ENCODE peak calls at places on chromosomes 12 and 14, in six cellular contexts. D, A, M, U, J and G are unnamed samples.

GRCh38 chr12:14696265-14696741 is at the start of gene GUCY2C:
- DNase-seq in A (no peak), J (no peak), M (no peak), D (no peak), U (no peak), G (no peak)

GRCh38 chr12:92408072-92408900 is 262.6 kb upstream of the BTG1 start:
- DNase-seq in D (peak; percentile 51), U (peak; percentile 44), A (peak; percentile 66), M (no peak), J (peak; percentile 19), G (peak; percentile 83)

GRCh38 chr12:57832966-57833365 is 13.6 kb downstream of the CTDSP2 start:
- DNase-seq in D (no peak), M (no peak), A (no peak), J (peak; percentile 29), U (no peak), G (no peak)

GRCh38 chr12:76450690-76451089 is 102.5 kb upstream of the BBS10 start:
- DNase-seq in U (no peak), A (no peak), D (no peak), J (no peak), M (no peak), G (no peak)

GRCh38 chr14:99270491-99271287 is 1.3 kb downstream of the BCL11B start:
- DNase-seq in A (no peak), M (no peak), D (no peak), J (peak; percentile 32), U (peak; percentile 91), G (no peak)

GRCh38 chr12:29389295-29389919 is 8.4 kb upstream of the ERGIC2 start:
- DNase-seq in J (no peak), U (peak; percentile 23), A (no peak), D (no peak), M (no peak), G (no peak)

GRCh38 chr14:106417224-106418049 is 891.1 kb downstream of the TMEM121 start:
- DNase-seq in A (peak; percentile 60), M (peak; percentile 82), U (peak; percentile 12), J (no peak), D (peak; percentile 48), G (peak; percentile 87)

GRCh38 chr12:24066865-24067264 is 117.4 kb upstream of the SOX5 start:
- DNase-seq in D (no peak), M (no peak), U (no peak), J (no peak), A (no peak), G (no peak)

GRCh38 chr12:75684678-75685620 is 173.5 kb upstream of the KRR1 start:
- DNase-seq in J (peak; percentile 52), A (no peak), D (no peak), M (no peak), U (no peak), G (no peak)

GRCh38 chr12:18551703-18552102 is 186.1 kb downstream of the PLCZ1 start:
- DNase-seq in D (no peak), J (no peak), M (no peak), U (no peak), A (no peak), G (no peak)

GRCh38 chr12:32595251-32595650 is 83.8 kb upstream of the DNM1L start:
- DNase-seq in J (peak; percentile 47), U (no peak), M (no peak), A (no peak), D (no peak), G (no peak)

GRCh38 chr12:52903285-52903854 is 1.5 kb downstream of the KRT8 start:
- DNase-seq in D (peak; percentile 75), M (peak; percentile 89), U (peak; percentile 98), J (peak; percentile 62), A (peak; percentile 73), G (no peak)

GRCh38 chr14:90692061-90692460 is 124.2 kb downstream of the TTC7B start:
- DNase-seq in J (peak; percentile 72), D (no peak), U (no peak), A (no peak), M (no peak), G (no peak)

GRCh38 chr12:62536546-62536945 is 69.9 kb downstream of the MON2 start:
- DNase-seq in D (no peak), U (no peak), M (no peak), J (no peak), A (no peak), G (no peak)

GRCh38 chr12:56565510-56566101 is 44.0 kb downstream of the RBMS2 start:
- DNase-seq in A (no peak), D (peak; percentile 53), J (peak; percentile 96), M (peak; percentile 83), U (peak; percentile 68), G (peak; percentile 40)

DNA sequence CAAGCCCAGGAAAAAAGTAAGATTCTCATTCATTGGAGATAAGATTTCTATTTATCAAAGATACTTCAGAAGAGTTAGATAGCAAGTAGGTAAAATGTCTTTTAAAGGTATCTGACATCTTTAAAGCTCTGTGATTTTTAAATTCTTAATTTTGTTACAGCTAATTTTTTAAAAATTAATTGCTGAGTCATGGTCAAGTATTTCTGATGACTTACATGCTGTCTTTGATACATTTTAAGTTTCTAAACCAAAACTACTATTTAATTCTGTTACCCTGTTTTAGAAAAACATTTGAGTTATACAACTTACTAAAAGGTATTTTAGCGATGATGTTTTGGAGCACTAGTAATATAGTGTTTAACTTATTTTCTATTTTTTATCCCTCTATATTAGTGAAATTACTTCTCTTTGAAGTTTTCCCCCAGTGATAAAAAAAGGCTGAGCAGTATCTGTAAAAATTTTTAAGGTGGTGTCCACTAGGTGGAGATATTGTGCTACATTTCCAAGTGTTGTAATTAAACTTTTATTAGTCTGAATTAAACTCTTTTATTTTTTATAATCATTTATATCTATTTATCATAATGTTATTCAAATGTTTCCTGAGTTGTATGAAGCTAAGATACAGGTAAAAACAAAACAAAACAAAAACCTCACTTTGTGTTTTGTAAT is 11.5 kb downstream of the ALG10 start:
- DNase-seq in U (no peak), M (no peak), J (peak; percentile 76), A (no peak), D (no peak), G (peak; percentile 75)
- H3K27me3 ChIP-seq in U (no peaks in the 10 kb centered on the region), M (no peaks in the 10 kb centered on the region), J (no peaks in the 10 kb centered on the region), A (no peaks in the 10 kb centered on the region), D (no peaks in the 10 kb centered on the region), G (no peaks in the 10 kb centered on the region)

GRCh38 chr14:86015916-86016315 is 486.0 kb downstream of the FLRT2 start:
- DNase-seq in U (no peak), D (no peak), M (no peak), J (peak; percentile 31), A (no peak), G (no peak)
- H3K27me3 ChIP-seq in U (no peaks in the 10 kb centered on the region), D (no peaks in the 10 kb centered on the region), M (no peaks in the 10 kb centered on the region), J (no peaks in the 10 kb centered on the region), A (no peaks in the 10 kb centered on the region), G (no peaks in the 10 kb centered on the region)

GRCh38 chr12:6818246-6819006 is 3.2 kb upstream of the GPR162 start:
- DNase-seq in A (no peak), M (no peak), U (peak; percentile 83), J (no peak), D (no peak), G (no peak)

GRCh38 chr12:6817662-6818157 is 3.9 kb upstream of the GPR162 start:
- DNase-seq in M (no peak), J (no peak), A (no peak), D (no peak), U (no peak), G (no peak)

GRCh38 chr12:6821271-6821673 is 349 bp upstream of the GPR162 start:
- DNase-seq in J (peak; percentile 83), A (no peak), U (no peak), D (peak; percentile 51), M (peak; percentile 83), G (no peak)

GRCh38 chr12:6820171-6820570 is 1.4 kb upstream of the GPR162 start:
- DNase-seq in U (peak; percentile 31), J (no peak), A (no peak), M (no peak), D (no peak), G (no peak)

GRCh38 chr12:6819069-6820030 is 2.3 kb upstream of the GPR162 start:
- DNase-seq in U (peak; percentile 52), M (no peak), D (no peak), A (no peak), J (no peak), G (no peak)
- H3K27me3 ChIP-seq in U (peaks cover 43% of the 10 kb centered on the region), M (no peaks in the 10 kb centered on the region), D (no peaks in the 10 kb centered on the region), A (no peaks in the 10 kb centered on the region), J (peaks cover 54% of the 10 kb centered on the region), G (no peaks in the 10 kb centered on the region)

DNA sequence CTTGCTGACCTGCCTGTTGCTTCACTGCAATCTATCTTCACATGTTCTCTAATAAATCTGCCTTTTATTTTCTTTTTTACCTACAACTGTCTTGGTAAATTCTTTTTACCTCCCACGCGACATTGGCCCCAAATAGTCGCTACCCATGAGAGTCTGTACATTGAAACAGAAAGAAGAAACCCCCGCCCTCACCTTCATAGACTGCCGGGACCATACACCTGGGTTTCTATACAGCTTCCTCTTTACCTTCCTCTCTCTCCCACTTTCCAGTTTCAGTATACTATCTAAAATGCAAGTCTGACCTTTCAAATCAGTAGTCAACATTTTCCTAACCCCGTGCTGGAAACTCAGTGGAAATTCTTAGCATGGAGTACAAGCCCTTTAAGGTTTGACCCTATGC is 4.8 kb downstream of the SLC8A3 start:
- DNase-seq in J (no peak), M (no peak), A (no peak), U (no peak), D (no peak), G (no peak)
- H3K27me3 ChIP-seq in J (peaks cover 28% of the 10 kb centered on the region), M (no peaks in the 10 kb centered on the region), A (no peaks in the 10 kb centered on the region), U (peaks cover 27% of the 10 kb centered on the region), D (no peaks in the 10 kb centered on the region), G (no peaks in the 10 kb centered on the region)

GRCh38 chr12:116878567-116879508 is 2.4 kb downstream of the HRK start:
- DNase-seq in M (no peak), D (no peak), A (no peak), J (peak; percentile 45), U (peak; percentile 88), G (no peak)
- H3K27me3 ChIP-seq in M (no peaks in the 10 kb centered on the region), D (peaks cover 7% of the 10 kb centered on the region), A (peaks cover 31% of the 10 kb centered on the region), J (peaks cover 67% of the 10 kb centered on the region), U (peaks cover 68% of the 10 kb centered on the region), G (peaks cover 2% of the 10 kb centered on the region)

GRCh38 chr12:123971449-123971769 is 1.2 kb downstream of the CCDC92 start:
- DNase-seq in D (no peak), M (no peak), U (no peak), J (peak; percentile 13), A (no peak), G (no peak)

GRCh38 chr12:123963829-123964228 is 8.8 kb downstream of the CCDC92 start:
- DNase-seq in D (no peak), M (no peak), A (no peak), U (no peak), J (no peak), G (no peak)

GRCh38 chr12:123965382-123965781 is 7.2 kb downstream of the CCDC92 start:
- DNase-seq in U (no peak), D (no peak), M (no peak), J (no peak), A (no peak), G (no peak)

GRCh38 chr12:123966596-123966995 is 6.0 kb downstream of the CCDC92 start:
- DNase-seq in A (no peak), D (no peak), M (no peak), U (no peak), J (peak; percentile 74), G (no peak)

GRCh38 chr12:123967121-123967586 is 5.5 kb downstream of the CCDC92 start:
- DNase-seq in U (no peak), A (no peak), J (no peak), M (no peak), D (no peak), G (no peak)
- H3K27me3 ChIP-seq in U (peaks cover 75% of the 10 kb centered on the region), A (no peaks in the 10 kb centered on the region), J (no peaks in the 10 kb centered on the region), M (no peaks in the 10 kb centered on the region), D (no peaks in the 10 kb centered on the region), G (no peaks in the 10 kb centered on the region)

GRCh38 chr12:109137055-109137454 is 20.7 kb downstream of the ACACB start:
- DNase-seq in U (no peak), J (no peak), M (no peak), A (no peak), D (no peak), G (no peak)
- H3K27me3 ChIP-seq in U (no peaks in the 10 kb centered on the region), J (no peaks in the 10 kb centered on the region), M (no peaks in the 10 kb centered on the region), A (no peaks in the 10 kb centered on the region), D (no peaks in the 10 kb centered on the region), G (no peaks in the 10 kb centered on the region)

GRCh38 chr14:24332094-24332983 is 2.5 kb downstream of the ADCY4 start:
- DNase-seq in D (peak; percentile 80), A (peak; percentile 73), U (peak; percentile 96), M (peak; percentile 84), J (peak; percentile 85), G (peak; percentile 97)
- H3K27me3 ChIP-seq in D (no peaks in the 10 kb centered on the region), A (no peaks in the 10 kb centered on the region), U (peaks cover 78% of the 10 kb centered on the region), M (no peaks in the 10 kb centered on the region), J (peaks cover 2% of the 10 kb centered on the region), G (no peaks in the 10 kb centered on the region)